ENCODE peak calls at places on chromosomes 1 and 21, in nine cellular contexts. D is mammary epithelial cell; Y is adipocyte; M is tibial nerve; V is hepatocyte; J is transverse colon; U is CD8-positive, alpha-beta T cell; B is endothelial cell of umbilical vein; W is heart right ventricle. R is an unnamed sample.

GRCh38 chr1:38789498-38790169 is 69.9 kb downstream of the RRAGC start:
- DNase-seq in D (no peak), Y (no peak), M (no peak), V (no peak), J (no peak), U (no peak), B (no peak), W (no peak), R (no peak)

GRCh38 chr1:73930293-73930692 is 267.7 kb downstream of the LRRIQ3 start:
- DNase-seq in D (no peak), Y (no peak), M (no peak), V (no peak), J (no peak), U (no peak), B (no peak), W (no peak), R (no peak)

GRCh38 chr1:60903591-60903990 is 178.8 kb upstream of the NFIA start:
- DNase-seq in D (no peak), Y (no peak), M (no peak), V (peak; percentile 37), J (no peak), U (no peak), B (no peak), W (peak; percentile 67), R (no peak)

GRCh38 chr1:153588482-153588881 is 22.8 kb upstream of the S100A2 start:
- DNase-seq in D (no peak), Y (no peak), M (no peak), V (no peak), J (no peak), U (no peak), B (no peak), W (no peak), R (no peak)

GRCh38 chr1:89632213-89633102 is 462 bp upstream of the LRRC8C start:
- DNase-seq in D (peak; percentile 65), Y (peak; percentile 92), M (peak; percentile 59), V (peak; percentile 88), J (peak; percentile 84), U (peak; percentile 96), B (peak; percentile 84), W (peak; percentile 92), R (peak; percentile 85)

GRCh38 chr1:22291926-22292788 is 149.3 kb upstream of the WNT4 start:
- DNase-seq in D (no peak), Y (no peak), M (no peak), V (no peak), J (no peak), U (peak; percentile 23), B (no peak), W (no peak), R (no peak)

GRCh38 chr1:40477680-40478057 is 579 bp downstream of the ZFP69 start:
- DNase-seq in D (peak; percentile 23), Y (peak; percentile 47), M (peak; percentile 4), V (peak; percentile 30), J (peak; percentile 11), U (no peak), B (peak; percentile 9), W (no peak), R (no peak)

GRCh38 chr1:168887381-168887780 is 158.4 kb upstream of the DPT start:
- DNase-seq in D (no peak), Y (no peak), M (no peak), V (no peak), J (no peak), U (no peak), B (no peak), W (no peak), R (no peak)

GRCh38 chr21:36768496-36768895 is 69.6 kb downstream of the SIM2 start:
- DNase-seq in D (no peak), Y (no peak), M (no peak), V (no peak), J (no peak), U (no peak), B (no peak), W (no peak), R (no peak)

GRCh38 chr1:245823408-245824147 is 668.8 kb downstream of the KIF26B start:
- DNase-seq in D (no peak), Y (no peak), M (no peak), V (no peak), J (no peak), U (no peak), B (no peak), W (no peak), R (no peak)

GRCh38 chr21:34952701-34953100 is 96.4 kb downstream of the RUNX1 start:
- DNase-seq in D (peak; percentile 32), Y (no peak), M (no peak), V (no peak), J (no peak), U (no peak), B (no peak), W (no peak), R (no peak)

GRCh38 chr1:65180977-65181376 is 33.0 kb downstream of the AK4 start:
- DNase-seq in D (no peak), Y (no peak), M (no peak), V (no peak), J (no peak), U (no peak), B (no peak), W (no peak), R (no peak)

GRCh38 chr21:24093032-24093431 is 1514.2 kb downstream of the MRPL39 start:
- DNase-seq in D (no peak), Y (no peak), M (no peak), V (no peak), J (no peak), U (no peak), B (no peak), W (no peak), R (no peak)
- H3K9me3 ChIP-seq in D (peaks cover 27% of the 10 kb centered on the region), Y (peaks cover 4% of the 10 kb centered on the region), M (no peaks in the 10 kb centered on the region), V (no peaks in the 10 kb centered on the region), J (no peaks in the 10 kb centered on the region), U (no peaks in the 10 kb centered on the region), B (no peaks in the 10 kb centered on the region), W (no peaks in the 10 kb centered on the region), R (no peaks in the 10 kb centered on the region)

GRCh38 chr1:152515454-152515823 is 1.2 kb downstream of the CRCT1 start:
- DNase-seq in D (peak; percentile 46), Y (no peak), M (no peak), V (no peak), J (no peak), U (no peak), B (no peak), W (no peak), R (no peak)

GRCh38 chr1:152513081-152513480 is 1.2 kb upstream of the CRCT1 start:
- DNase-seq in D (no peak), Y (no peak), M (no peak), V (no peak), J (no peak), U (no peak), B (no peak), W (no peak), R (no peak)

GRCh38 chr1:152517237-152517811 is 3.0 kb downstream of the CRCT1 start:
- DNase-seq in D (peak; percentile 66), Y (no peak), M (no peak), V (no peak), J (no peak), U (no peak), B (peak; percentile 25), W (no peak), R (no peak)

GRCh38 chr1:152514715-152515453 is 602 bp downstream of the CRCT1 start:
- DNase-seq in D (no peak), Y (no peak), M (no peak), V (no peak), J (no peak), U (no peak), B (no peak), W (no peak), R (no peak)

GRCh38 chr1:152516082-152516481 is 1.8 kb downstream of the CRCT1 start:
- DNase-seq in D (no peak), Y (no peak), M (no peak), V (no peak), J (no peak), U (no peak), B (no peak), W (no peak), R (no peak)
- H3K9me3 ChIP-seq in D (no peaks in the 10 kb centered on the region), Y (no peaks in the 10 kb centered on the region), M (no peaks in the 10 kb centered on the region), V (no peaks in the 10 kb centered on the region), J (no peaks in the 10 kb centered on the region), U (no peaks in the 10 kb centered on the region), B (no peaks in the 10 kb centered on the region), W (no peaks in the 10 kb centered on the region), R (no peaks in the 10 kb centered on the region)

GRCh38 chr1:67408148-67408547 is 22.1 kb downstream of the SERBP1 start:
- DNase-seq in D (no peak), Y (no peak), M (no peak), V (no peak), J (no peak), U (no peak), B (no peak), W (no peak), R (no peak)
- H3K9me3 ChIP-seq in D (no peaks in the 10 kb centered on the region), Y (no peaks in the 10 kb centered on the region), M (no peaks in the 10 kb centered on the region), V (no peaks in the 10 kb centered on the region), J (no peaks in the 10 kb centered on the region), U (no peaks in the 10 kb centered on the region), B (no peaks in the 10 kb centered on the region), W (no peaks in the 10 kb centered on the region), R (no peaks in the 10 kb centered on the region)

GRCh38 chr21:46056450-46056903 is 41.4 kb upstream of the COL6A2 start:
- DNase-seq in D (no peak), Y (peak; percentile 89), M (peak; percentile 65), V (peak; percentile 70), J (peak; percentile 74), U (no peak), B (no peak), W (peak; percentile 83), R (no peak)

GRCh38 chr21:46059195-46059594 is 38.7 kb upstream of the COL6A2 start:
- DNase-seq in D (no peak), Y (no peak), M (no peak), V (no peak), J (no peak), U (no peak), B (no peak), W (no peak), R (no peak)

GRCh38 chr21:46057710-46058241 is 40.1 kb upstream of the COL6A2 start:
- DNase-seq in D (no peak), Y (no peak), M (no peak), V (no peak), J (no peak), U (no peak), B (no peak), W (no peak), R (no peak)

GRCh38 chr21:46057111-46057709 is 40.7 kb upstream of the COL6A2 start:
- DNase-seq in D (no peak), Y (no peak), M (no peak), V (no peak), J (no peak), U (peak; percentile 59), B (no peak), W (no peak), R (no peak)

DNA sequence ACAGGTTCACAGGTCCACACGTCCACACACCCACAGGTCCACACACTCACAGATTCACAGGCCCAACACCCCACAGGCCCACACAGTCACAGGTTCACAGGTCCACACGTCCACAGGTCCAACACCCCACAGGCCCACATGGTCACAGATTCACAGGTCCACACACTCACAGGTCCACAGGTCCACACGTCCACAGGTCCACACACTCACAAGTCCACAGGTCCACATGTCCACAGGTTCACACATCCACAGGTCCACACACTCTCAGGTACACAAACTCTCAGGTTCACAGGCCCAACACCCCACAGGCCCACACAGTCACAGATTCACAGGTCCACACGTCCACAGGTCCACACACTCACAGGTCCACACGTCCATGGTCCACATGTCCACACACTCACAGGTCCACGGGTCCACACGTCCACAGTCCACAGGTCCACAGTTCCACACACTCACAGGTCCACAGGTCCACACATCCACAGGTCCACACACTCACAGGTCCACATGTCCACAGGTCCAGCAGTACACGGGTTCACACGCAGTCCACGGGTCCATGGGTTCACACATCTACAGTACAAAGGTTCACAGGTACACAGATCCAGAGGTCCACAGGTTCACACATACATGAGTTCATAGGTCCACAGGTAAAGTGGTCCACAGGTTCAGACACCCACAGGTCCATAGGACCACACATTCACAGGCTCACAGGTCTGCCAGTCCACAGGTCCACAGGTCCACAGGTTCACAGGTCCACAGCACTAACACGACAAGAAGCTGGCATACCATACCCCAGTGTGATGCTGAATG is 39.4 kb upstream of the COL6A2 start:
- DNase-seq in D (no peak), Y (no peak), M (no peak), V (no peak), J (no peak), U (no peak), B (no peak), W (no peak), R (no peak)
- H3K9me3 ChIP-seq in D (peaks cover 19% of the 10 kb centered on the region), Y (peaks cover 10% of the 10 kb centered on the region), M (no peaks in the 10 kb centered on the region), V (no peaks in the 10 kb centered on the region), J (peaks cover 6% of the 10 kb centered on the region), U (no peaks in the 10 kb centered on the region), B (no peaks in the 10 kb centered on the region), W (no peaks in the 10 kb centered on the region), R (no peaks in the 10 kb centered on the region)